ENCODE peak calls at places on chromosome 12, in six cellular contexts. K is neural crest cell, C is fibroblast of villous mesenchyme, N is gastrocnemius medialis, I is fibroblast of mammary gland, J is HepG2. F is an unnamed sample.

GRCh38 chr12:125528300-125528699 is 463.1 kb downstream of the AACS start:
- DNase-seq in K (peak), C (no peak), N (no peak), I (no peak), J (no peak), F (no peak)

GRCh38 chr12:126369487-126370463 is 1304.5 kb downstream of the AACS start:
- DNase-seq in K (no peak), C (peak), N (no peak), I (peak), J (no peak), F (no peak)

GRCh38 chr12:72790273-72790672 is 518.1 kb downstream of the TRHDE start:
- DNase-seq in K (no peak), C (no peak), N (no peak), I (no peak), J (no peak), F (no peak)

GRCh38 chr12:49543914-49544815 is 5.3 kb downstream of the KCNH3 start:
- DNase-seq in K (no peak), C (no peak), N (no peak), I (no peak), J (no peak), F (no peak)

GRCh38 chr12:113515082-113515856 is 43.6 kb upstream of the LHX5 start:
- DNase-seq in K (no peak), C (no peak), N (no peak), I (no peak), J (no peak), F (no peak)

GRCh38 chr12:50185975-50186663 is 18.9 kb upstream of the CERS5 start:
- DNase-seq in K (no peak), C (no peak), N (no peak), I (no peak), J (no peak), F (no peak)

GRCh38 chr12:85325452-85325851 is 45.4 kb downstream of the ALX1 start:
- DNase-seq in K (no peak), C (no peak), N (no peak), I (no peak), J (no peak), F (no peak)

GRCh38 chr12:106345739-106346138 is 11.8 kb upstream of the POLR3B start:
- DNase-seq in K (peak), C (peak), N (peak), I (peak), J (peak), F (no peak)

GRCh38 chr12:120437735-120438494 is at the start of gene COX6A1:
- DNase-seq in K (peak), C (peak), N (peak), I (peak), J (peak), F (peak)

GRCh38 chr12:71456990-71457389 is 17.4 kb downstream of the LGR5 start:
- DNase-seq in K (no peak), C (no peak), N (no peak), I (no peak), J (no peak), F (no peak)

GRCh38 chr12:8722286-8722685 is 24.5 kb downstream of the RIMKLB start:
- DNase-seq in K (no peak), C (no peak), N (no peak), I (no peak), J (no peak), F (no peak)

GRCh38 chr12:17928708-17929366 is 161.2 kb downstream of the RERGL start:
- DNase-seq in K (no peak), C (no peak), N (no peak), I (peak), J (peak), F (no peak)

GRCh38 chr12:79688376-79689040 is 2.3 kb downstream of the PAWR start:
- DNase-seq in K (no peak), C (no peak), N (no peak), I (peak), J (no peak), F (no peak)

GRCh38 chr12:96196781-96197180 is 2.6 kb downstream of the ELK3 start:
- DNase-seq in K (no peak), C (peak), N (no peak), I (peak), J (no peak), F (no peak)

GRCh38 chr12:12456637-12457036 is 99.8 kb downstream of the BORCS5 start:
- DNase-seq in K (no peak), C (peak), N (no peak), I (peak), J (no peak), F (no peak)

GRCh38 chr12:54603872-54604271 is 15.4 kb upstream of the PPP1R1A start:
- DNase-seq in K (no peak), C (no peak), N (no peak), I (no peak), J (no peak), F (no peak)

GRCh38 chr12:50618864-50619609 is 114.3 kb downstream of the DIP2B start:
- DNase-seq in K (no peak), C (peak), N (no peak), I (peak), J (no peak), F (no peak)

GRCh38 chr12:65123435-65124063 is 2.4 kb upstream of the WIF1 start:
- DNase-seq in K (no peak), C (peak), N (no peak), I (peak), J (peak), F (no peak)

GRCh38 chr12:65119063-65119462 is 2.0 kb downstream of the WIF1 start:
- DNase-seq in K (no peak), C (no peak), N (no peak), I (no peak), J (no peak), F (no peak)

GRCh38 chr12:65122661-65123060 is 1.6 kb upstream of the WIF1 start:
- DNase-seq in K (no peak), C (no peak), N (no peak), I (no peak), J (no peak), F (no peak)

GRCh38 chr12:65121956-65122469 is 908 bp upstream of the WIF1 start:
- DNase-seq in K (no peak), C (no peak), N (no peak), I (no peak), J (no peak), F (no peak)

GRCh38 chr12:65121049-65121955 is at the start of gene WIF1:
- DNase-seq in K (no peak), C (no peak), N (no peak), I (peak), J (no peak), F (no peak)
- TF ChIP-seq CTCF in K (peak), C (peak), N (no peak), I (no peak), J (no peak), F (peak)

DNA sequence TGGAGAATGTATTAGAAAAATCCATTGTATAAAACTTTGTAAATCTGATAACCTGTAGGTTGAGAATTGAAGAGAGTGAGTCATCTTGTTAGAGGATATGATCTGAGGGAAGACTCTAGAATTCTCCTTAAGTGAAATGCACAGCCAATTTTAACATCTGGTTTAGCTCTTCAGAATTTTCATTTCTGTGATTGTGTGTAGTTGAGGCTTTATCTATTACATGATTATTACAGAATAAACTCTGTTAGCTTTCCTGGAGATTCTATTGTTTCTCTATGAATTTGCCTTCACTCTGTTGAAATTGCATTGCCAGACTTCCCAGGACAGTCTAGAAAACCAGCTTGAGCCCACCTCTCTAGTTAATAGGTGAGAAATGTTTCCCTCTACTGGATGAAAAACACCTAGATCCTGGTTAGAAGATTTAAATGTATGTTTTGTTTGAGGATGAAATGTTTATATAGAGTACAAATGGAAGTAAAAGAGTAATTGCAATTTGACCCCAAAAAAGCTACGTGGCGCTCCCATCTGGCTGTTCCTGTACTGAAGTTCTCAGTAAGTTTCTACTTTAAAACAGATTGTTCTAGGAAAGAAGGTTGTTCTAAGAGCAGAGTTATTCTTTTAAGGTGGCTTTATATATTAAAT is 2.9 kb downstream of the NUDT4 start:
- DNase-seq in K (no peak), C (peak), N (no peak), I (peak), J (peak), F (no peak)
- TF ChIP-seq CTCF in K (peak), C (no peak), N (no peak), I (peak), J (peak), F (no peak)

DNA sequence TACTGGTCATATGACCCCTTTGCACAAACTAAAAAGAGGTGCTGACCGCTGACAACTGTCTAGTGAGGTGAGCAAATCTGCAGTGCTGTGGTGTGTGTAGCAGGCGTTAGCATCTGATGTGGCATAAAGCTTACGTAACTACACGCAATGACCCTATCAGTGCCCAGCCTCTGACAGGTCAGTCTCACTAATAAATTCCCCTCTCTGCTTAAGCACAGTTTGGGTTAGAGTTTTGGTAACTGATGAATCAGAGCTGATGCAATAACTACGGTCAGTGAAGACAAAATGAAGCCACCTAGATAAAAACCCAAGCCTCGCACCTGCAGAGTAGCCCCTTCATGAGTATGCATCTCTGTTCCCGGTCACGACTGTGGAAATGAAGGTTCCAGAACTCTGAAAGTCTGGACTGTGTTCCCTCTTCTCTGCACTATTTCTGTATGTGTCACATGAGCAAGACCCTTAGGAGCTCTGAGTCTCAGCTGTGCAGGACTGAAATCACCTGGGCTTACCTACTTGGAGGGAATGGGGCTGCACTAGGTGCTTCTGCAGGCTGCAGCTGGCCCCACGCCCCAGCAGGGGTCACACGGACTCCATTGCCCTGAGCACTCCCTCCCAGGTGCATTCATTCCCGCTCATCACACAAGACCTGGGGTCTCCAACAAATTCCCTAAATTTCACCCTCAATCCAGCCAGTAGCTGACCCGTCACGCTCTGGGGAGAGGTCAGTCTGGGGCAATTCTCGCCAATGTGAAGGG is 54.4 kb downstream of the RIMBP2 start:
- DNase-seq in K (no peak), C (no peak), N (no peak), I (no peak), J (peak), F (no peak)
- TF ChIP-seq CTCF in K (peak), C (no peak), N (no peak), I (no peak), J (peak), F (no peak)

GRCh38 chr12:23380419-23381100 is 568.9 kb downstream of the SOX5 start:
- DNase-seq in K (no peak), C (no peak), N (no peak), I (no peak), J (no peak), F (no peak)

DNA sequence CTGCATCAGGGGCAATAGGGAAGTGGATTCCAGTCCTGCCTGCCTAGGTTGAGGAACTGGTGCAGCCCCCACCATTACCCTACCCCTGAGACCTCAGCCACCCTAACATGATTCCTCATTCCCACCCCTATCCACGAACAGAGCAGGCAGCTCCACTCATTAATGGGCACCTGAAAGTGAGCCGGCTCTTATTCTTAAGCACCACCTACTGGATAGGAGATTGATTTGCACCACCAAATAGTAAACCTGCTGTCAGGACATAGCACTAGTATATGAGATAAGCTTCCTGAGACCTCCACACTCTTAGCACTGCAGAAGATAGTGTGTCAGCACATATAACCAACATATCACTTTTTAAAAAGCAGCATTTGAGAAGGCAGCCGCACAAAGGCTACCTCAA is 573.2 kb downstream of the SOX5 start:
- DNase-seq in K (no peak), C (no peak), N (no peak), I (no peak), J (peak), F (no peak)
- TF ChIP-seq CTCF in K (no peak), C (no peak), N (no peak), I (no peak), J (peak), F (no peak)

F was measured in natural killer cell.